ENCODE peak calls at places on chromosomes 16 and 17, in ten cellular contexts. G is HCT116, D is K562, C is A549, I is GM12878, E is WTC11, V is HepG2, P is SK-N-SH, U is H1, Q is endothelial cell of umbilical vein. M is an unnamed sample.

GRCh38 chr17:323721-324139 is 28.9 kb downstream of the RPH3AL start:
- DNase-seq in G (no peak), D (no peak), C (no peak), I (no peak), E (no peak), V (no peak), P (no peak), U (peak), Q (no peak), M (no peak)

GRCh38 chr16:9597967-9598730 is 506.7 kb downstream of the HAPSTR1 start:
- DNase-seq in G (no peak), D (peak), C (no peak), I (no peak), E (no peak), V (no peak), P (no peak), U (no peak), Q (no peak), M (no peak)

GRCh38 chr16:30761427-30761927 is 385 bp downstream of the CFAP119 start:
- DNase-seq in G (no peak), D (peak), C (no peak), I (no peak), E (peak), V (no peak), P (peak), U (peak), Q (peak), M (peak)

GRCh38 chr16:75099738-75100615 is 16.6 kb downstream of the LDHD start:
- DNase-seq in G (no peak), D (no peak), C (no peak), I (no peak), E (no peak), V (no peak), P (peak), U (no peak), Q (peak), M (peak)

GRCh38 chr17:38461683-38462082 is 33.4 kb downstream of the ARHGAP23 start:
- DNase-seq in G (no peak), D (no peak), C (no peak), I (no peak), E (no peak), V (no peak), P (no peak), U (no peak), Q (no peak), M (no peak)

GRCh38 chr17:16199093-16199492 is 16.2 kb downstream of the NCOR1 start:
- DNase-seq in G (no peak), D (no peak), C (no peak), I (no peak), E (no peak), V (no peak), P (no peak), U (no peak), Q (peak), M (peak)

GRCh38 chr17:75753514-75754377 is 11.2 kb downstream of the GALK1 start:
- DNase-seq in G (no peak), D (peak), C (no peak), I (no peak), E (peak), V (peak), P (peak), U (peak), Q (no peak), M (peak)

GRCh38 chr17:15398291-15398690 is 56.9 kb upstream of the TEKT3 start:
- DNase-seq in G (peak), D (no peak), C (no peak), I (no peak), E (no peak), V (no peak), P (peak), U (no peak), Q (peak), M (peak)

GRCh38 chr16:48542020-48542473 is 67.9 kb downstream of the N4BP1 start:
- DNase-seq in G (no peak), D (no peak), C (peak), I (no peak), E (no peak), V (no peak), P (peak), U (no peak), Q (peak), M (peak)

GRCh38 chr16:69310479-69311114 is 553 bp upstream of the VPS4A start:
- DNase-seq in G (no peak), D (no peak), C (no peak), I (no peak), E (no peak), V (no peak), P (no peak), U (no peak), Q (no peak), M (no peak)

GRCh38 chr17:80738020-80738380 is 193.4 kb downstream of the RPTOR start:
- DNase-seq in G (no peak), D (no peak), C (no peak), I (no peak), E (no peak), V (no peak), P (no peak), U (no peak), Q (no peak), M (no peak)

GRCh38 chr17:75182319-75182568 is 515 bp downstream of the SUMO2 start:
- DNase-seq in G (no peak), D (no peak), C (no peak), I (no peak), E (peak), V (no peak), P (no peak), U (no peak), Q (no peak), M (no peak)

GRCh38 chr16:19227643-19228042 is 57.9 kb upstream of the CLEC19A start:
- DNase-seq in G (no peak), D (no peak), C (no peak), I (no peak), E (no peak), V (no peak), P (no peak), U (no peak), Q (no peak), M (no peak)

GRCh38 chr17:27568216-27568615 is 62.8 kb upstream of the LGALS9 start:
- DNase-seq in G (no peak), D (no peak), C (no peak), I (no peak), E (no peak), V (no peak), P (no peak), U (no peak), Q (no peak), M (no peak)

GRCh38 chr17:34252138-34252889 is 2.8 kb upstream of the CCL2 start:
- DNase-seq in G (no peak), D (peak), C (peak), I (peak), E (peak), V (no peak), P (peak), U (no peak), Q (peak), M (peak)

GRCh38 chr17:81086789-81087551 is 52.0 kb downstream of the BAIAP2 start:
- DNase-seq in G (no peak), D (no peak), C (no peak), I (no peak), E (no peak), V (no peak), P (no peak), U (no peak), Q (no peak), M (no peak)

GRCh38 chr17:4163951-4164350 is 21.0 kb downstream of the CYB5D2 start:
- DNase-seq in G (no peak), D (peak), C (no peak), I (no peak), E (no peak), V (no peak), P (no peak), U (no peak), Q (no peak), M (peak)

GRCh38 chr17:30323895-30324319 is 9.9 kb downstream of the TMIGD1 start:
- DNase-seq in G (peak), D (peak), C (no peak), I (no peak), E (no peak), V (no peak), P (no peak), U (no peak), Q (peak), M (peak)

DNA sequence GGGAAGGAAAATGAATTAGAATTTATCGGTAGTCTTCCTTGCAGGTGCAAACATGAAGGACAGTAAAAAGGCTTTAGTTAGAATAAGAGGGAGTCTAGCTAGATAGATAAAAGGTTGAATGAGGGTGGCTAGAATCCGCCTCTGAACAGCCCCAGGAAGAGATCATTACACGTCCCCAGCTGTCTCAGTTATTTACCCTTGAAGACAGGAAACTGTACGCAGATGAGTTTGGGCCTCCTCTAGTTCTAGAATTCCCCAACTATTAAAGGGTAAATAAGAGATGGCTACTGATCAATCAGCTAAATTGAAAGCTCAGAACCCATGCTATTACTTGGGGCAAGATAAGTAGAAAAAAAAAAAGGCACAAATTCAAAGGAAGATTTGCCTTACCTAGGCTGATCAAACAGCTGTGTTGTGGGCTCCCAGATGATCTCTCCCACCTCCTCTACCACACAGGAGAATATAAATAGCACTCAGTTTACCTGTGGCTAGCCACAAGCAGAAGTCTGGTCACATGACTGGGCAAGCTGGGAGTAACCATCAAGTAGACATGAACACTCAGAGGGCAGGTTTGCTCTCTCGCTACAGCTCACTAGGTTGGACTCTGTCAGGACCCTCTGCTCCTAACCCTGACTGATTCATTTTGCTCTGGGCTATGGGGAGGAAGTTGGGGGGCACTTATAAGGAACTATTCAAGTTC is 17.0 kb downstream of the FAM117A start:
- DNase-seq in G (no peak), D (no peak), C (no peak), I (peak), E (no peak), V (no peak), P (no peak), U (no peak), Q (no peak), M (peak)
- TF ChIP-seq MAX in G (no peak), D (no peak), C (no peak), I (no peak), E (no peak), V (no peak), P (no peak), U (no peak), Q (no peak), M (no peak)

DNA sequence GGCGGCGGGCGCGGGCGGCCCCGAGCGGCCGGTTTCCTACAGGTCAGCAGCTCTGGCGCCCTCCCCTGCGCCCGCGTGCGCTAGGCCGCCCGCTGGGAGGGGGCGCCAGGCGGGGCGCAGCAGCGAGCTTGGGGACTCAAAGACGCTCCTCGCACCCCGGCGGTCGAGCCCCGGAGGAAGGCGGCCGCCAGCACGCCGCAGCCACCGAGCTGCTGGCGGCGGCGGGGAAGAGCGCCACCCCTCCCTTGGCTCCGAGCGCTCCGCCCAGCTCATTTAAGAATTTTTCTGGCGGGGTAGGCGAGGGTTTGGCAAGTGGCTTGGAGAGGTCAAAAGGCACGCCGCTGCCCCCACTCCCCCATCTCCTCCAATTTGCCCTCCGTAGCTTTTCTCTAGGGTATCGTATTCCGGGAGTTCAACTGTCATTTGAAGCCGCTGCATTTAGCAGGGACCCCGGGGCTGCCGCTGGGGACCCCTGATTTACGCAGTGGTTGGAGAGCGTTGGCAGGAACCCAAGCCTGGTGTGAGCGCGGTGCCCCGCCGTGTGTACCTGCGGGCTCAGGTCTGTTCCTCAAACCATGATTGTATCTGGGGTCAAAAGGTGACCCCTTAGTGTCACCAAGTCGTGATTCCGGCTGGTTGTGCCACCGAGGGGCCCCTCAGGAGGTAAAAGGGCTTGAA is 59.5 kb upstream of the GSE1 start:
- DNase-seq in G (peak), D (peak), C (peak), I (no peak), E (peak), V (peak), P (no peak), U (peak), Q (peak), M (peak)
- TF ChIP-seq CTCF in G (no peak), D (peak), C (peak), I (no peak), E (no peak), V (peak), P (peak), U (no peak), Q (peak), M (peak)

GRCh38 chr16:66935319-66936011 is at the start of gene CES2:
- DNase-seq in G (no peak), D (peak), C (no peak), I (no peak), E (no peak), V (peak), P (peak), U (no peak), Q (peak), M (no peak)
- TF ChIP-seq MAX in G (no peak), D (peak), C (no peak), I (no peak), E (no peak), V (peak), P (no peak), U (peak), Q (no peak), M (no peak)

DNA sequence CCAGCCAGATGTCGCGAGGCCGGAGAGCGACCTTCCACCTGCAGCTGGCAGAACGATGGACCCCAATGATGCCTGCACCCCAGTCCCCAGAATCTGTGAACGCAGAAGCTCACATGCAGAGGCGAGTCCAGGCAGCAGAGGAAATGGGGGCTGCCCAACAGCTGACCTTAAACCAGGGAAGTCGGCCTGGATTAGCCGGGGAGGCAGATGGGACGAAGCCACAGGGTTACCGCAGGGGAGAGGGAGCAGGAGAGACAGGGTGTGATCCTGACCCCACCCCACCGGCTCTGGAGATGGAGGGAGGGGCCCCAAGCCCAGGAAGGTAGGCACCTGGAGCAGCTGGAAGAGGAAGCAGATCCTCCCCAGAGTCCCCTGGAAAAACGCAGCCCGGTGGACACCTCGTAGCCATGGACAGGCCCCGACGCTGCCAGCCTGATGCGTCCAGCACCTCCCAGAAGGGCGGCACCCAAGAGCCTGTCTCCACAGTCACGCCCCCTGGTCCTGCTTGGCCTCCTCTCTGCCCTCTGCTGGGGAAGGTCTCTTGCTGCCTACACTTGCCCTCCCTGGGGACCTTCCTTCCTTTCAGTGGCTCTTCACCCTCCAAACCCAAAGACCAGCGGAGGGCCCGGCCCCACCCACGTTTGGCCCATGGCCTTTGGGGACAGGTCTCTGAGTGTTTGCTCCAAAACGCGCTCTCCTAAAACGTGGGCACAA is 37.3 kb downstream of the PIEZO1 start:
- DNase-seq in G (peak), D (peak), C (peak), I (no peak), E (peak), V (peak), P (no peak), U (peak), Q (no peak), M (peak)
- TF ChIP-seq CTCF in G (peak), D (peak), C (peak), I (peak), E (peak), V (peak), P (peak), U (peak), Q (peak), M (peak)

GRCh38 chr16:27446721-27447120 is 44.7 kb downstream of the IL21R start:
- DNase-seq in G (no peak), D (no peak), C (no peak), I (no peak), E (no peak), V (no peak), P (no peak), U (no peak), Q (no peak), M (peak)
- TF ChIP-seq MAX in G (no peak), D (no peak), C (no peak), I (no peak), E (no peak), V (no peak), P (no peak), U (no peak), Q (no peak), M (no peak)